ENCODE peak calls at places on chromosome 12, in nine cellular contexts. X is A549; V is suprapubic skin; Y is H1; I is lung; B is psoas muscle; T is CD4-positive, CD25-positive, alpha-beta regulatory T cell; M is SK-N-SH; C is mammary epithelial cell. Z is an unnamed sample.

GRCh38 chr12:54140958-54141388 is 47.8 kb downstream of the SMUG1 start:
- DNase-seq in X (no peak), V (no peak), Y (no peak), I (no peak), B (peak; percentile 68), T (no peak), M (no peak), C (no peak), Z (no peak)

GRCh38 chr12:52341066-52341580 is 19.9 kb upstream of the KRT83 start:
- DNase-seq in X (no peak), V (no peak), Y (no peak), I (no peak), B (no peak), T (no peak), M (no peak), C (no peak), Z (no peak)

GRCh38 chr12:27861428-27862167 is 81.6 kb upstream of the MANSC4 start:
- DNase-seq in X (no peak), V (no peak), Y (no peak), I (peak; percentile 42), B (no peak), T (no peak), M (no peak), C (peak; percentile 7), Z (no peak)

GRCh38 chr12:68400231-68400829 is 68.2 kb upstream of the MDM1 start:
- DNase-seq in X (no peak), V (no peak), Y (no peak), I (no peak), B (no peak), T (no peak), M (no peak), C (no peak), Z (no peak)

GRCh38 chr12:78797201-78797931 is 67.2 kb upstream of the SYT1 start:
- DNase-seq in X (no peak), V (no peak), Y (no peak), I (no peak), B (no peak), T (no peak), M (no peak), C (peak; percentile 72), Z (no peak)

GRCh38 chr12:2287151-2287550 is 234.4 kb downstream of the CACNA1C start:
- DNase-seq in X (no peak), V (no peak), Y (no peak), I (no peak), B (no peak), T (no peak), M (no peak), C (no peak), Z (no peak)

GRCh38 chr12:24664151-24664550 is 284.8 kb downstream of the BCAT1 start:
- DNase-seq in X (no peak), V (no peak), Y (no peak), I (no peak), B (no peak), T (no peak), M (no peak), C (no peak), Z (no peak)

GRCh38 chr12:116595672-116596071 is 36.5 kb downstream of the MAP1LC3B2 start:
- DNase-seq in X (no peak), V (no peak), Y (no peak), I (no peak), B (no peak), T (no peak), M (no peak), C (no peak), Z (no peak)

GRCh38 chr12:40253936-40254335 is 29.1 kb downstream of the LRRK2 start:
- DNase-seq in X (no peak), V (no peak), Y (no peak), I (no peak), B (no peak), T (no peak), M (no peak), C (no peak), Z (no peak)

GRCh38 chr12:48601013-48601756 is 31.3 kb upstream of the LALBA start:
- DNase-seq in X (no peak), V (no peak), Y (peak; percentile 49), I (no peak), B (no peak), T (no peak), M (no peak), C (peak; percentile 35), Z (peak; percentile 39)

GRCh38 chr12:39764944-39765560 is 145.4 kb upstream of the ABCD2 start:
- DNase-seq in X (peak; percentile 28), V (no peak), Y (no peak), I (no peak), B (no peak), T (peak; percentile 9), M (peak; percentile 39), C (peak; percentile 9), Z (no peak)

GRCh38 chr12:75564398-75564797 is 53.0 kb upstream of the KRR1 start:
- DNase-seq in X (no peak), V (no peak), Y (no peak), I (no peak), B (no peak), T (no peak), M (no peak), C (no peak), Z (no peak)

GRCh38 chr12:67943295-67943892 is 45.9 kb upstream of the IFNG-AS1 start:
- DNase-seq in X (peak; percentile 51), V (no peak), Y (peak; percentile 64), I (peak; percentile 53), B (no peak), T (peak; percentile 66), M (peak; percentile 48), C (peak; percentile 58), Z (peak; percentile 35)

GRCh38 chr12:77594386-77594785 is 236.3 kb upstream of the NAV3 start:
- DNase-seq in X (no peak), V (no peak), Y (no peak), I (no peak), B (no peak), T (no peak), M (no peak), C (no peak), Z (no peak)

GRCh38 chr12:18546399-18546798 is 191.4 kb downstream of the PLCZ1 start:
- DNase-seq in X (no peak), V (no peak), Y (no peak), I (no peak), B (no peak), T (no peak), M (no peak), C (peak; percentile 35), Z (no peak)

GRCh38 chr12:111034911-111035577 is 114.7 kb upstream of the MYL2 start:
- DNase-seq in X (peak; percentile 30), V (no peak), Y (peak; percentile 76), I (no peak), B (no peak), T (no peak), M (peak; percentile 68), C (peak; percentile 13), Z (no peak)

GRCh38 chr12:111215891-111216290 is 153.0 kb downstream of the PHETA1 start:
- DNase-seq in X (no peak), V (no peak), Y (no peak), I (no peak), B (no peak), T (no peak), M (no peak), C (no peak), Z (no peak)

GRCh38 chr12:71411635-71412034 is 28.0 kb upstream of the LGR5 start:
- DNase-seq in X (no peak), V (no peak), Y (no peak), I (no peak), B (no peak), T (no peak), M (no peak), C (no peak), Z (no peak)

GRCh38 chr12:103680591-103681065 is 93.6 kb downstream of the STAB2 start:
- DNase-seq in X (no peak), V (no peak), Y (no peak), I (peak; percentile 49), B (no peak), T (no peak), M (peak; percentile 72), C (no peak), Z (no peak)

GRCh38 chr12:96047151-96047620 is 11.8 kb upstream of the LTA4H start:
- DNase-seq in X (no peak), V (no peak), Y (no peak), I (no peak), B (no peak), T (no peak), M (no peak), C (peak; percentile 44), Z (no peak)

GRCh38 chr12:57236925-57237652 is 7.6 kb downstream of the SHMT2 start:
- DNase-seq in X (no peak), V (no peak), Y (no peak), I (no peak), B (peak; percentile 63), T (peak; percentile 29), M (no peak), C (no peak), Z (no peak)
- H3K9me3 ChIP-seq in X (no peaks in the 10 kb centered on the region), V (no peaks in the 10 kb centered on the region), Y (no peaks in the 10 kb centered on the region), I (no peaks in the 10 kb centered on the region), B (no peaks in the 10 kb centered on the region), T (no peaks in the 10 kb centered on the region), M (no peaks in the 10 kb centered on the region), C (no peaks in the 10 kb centered on the region), Z (no peaks in the 10 kb centered on the region)

GRCh38 chr12:94815958-94816357 is 165.6 kb upstream of the TMCC3 start:
- DNase-seq in X (no peak), V (no peak), Y (peak; percentile 59), I (no peak), B (no peak), T (no peak), M (no peak), C (no peak), Z (peak; percentile 82)
- H3K4me3 ChIP-seq in X (no peak overlapping the region), V (no peak overlapping the region), Y (peak overlapping the region; percentile 17), I (no peak overlapping the region), B (no peak overlapping the region), T (no peak overlapping the region), M (no peak overlapping the region), C (no peak overlapping the region), Z (no peak overlapping the region)

DNA sequence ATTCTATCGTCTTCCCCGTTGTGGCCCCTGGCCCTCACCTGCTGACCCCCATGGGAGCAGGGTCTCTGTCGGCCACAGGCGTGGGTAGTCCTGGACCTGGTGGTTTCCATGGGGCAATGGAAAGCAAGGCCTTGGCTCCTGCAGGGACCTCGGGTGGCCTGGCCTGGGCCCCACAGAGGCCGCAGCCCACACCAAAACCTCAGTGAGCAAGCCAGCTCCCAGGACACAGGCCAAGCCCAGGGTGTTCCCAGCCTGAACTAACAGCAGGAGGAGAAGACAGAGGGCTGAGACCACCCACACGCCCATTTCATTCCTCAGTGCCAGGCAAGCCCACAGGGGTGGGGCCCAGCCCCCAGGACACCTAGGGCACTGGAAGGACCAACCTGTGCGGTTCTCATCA is 16.9 kb downstream of the ABCB9 start:
- DNase-seq in X (no peak), V (no peak), Y (no peak), I (no peak), B (peak; percentile 47), T (no peak), M (peak; percentile 15), C (no peak), Z (no peak)
- H3K4me1 ChIP-seq in X (peaks cover 51% of the 10 kb centered on the region), V (peaks cover 39% of the 10 kb centered on the region), Y (no peaks in the 10 kb centered on the region), I (no peaks in the 10 kb centered on the region), B (peaks cover 4% of the 10 kb centered on the region), T (no peaks in the 10 kb centered on the region), M (peaks cover 27% of the 10 kb centered on the region), C (peaks cover 52% of the 10 kb centered on the region), Z (no peaks in the 10 kb centered on the region)

DNA sequence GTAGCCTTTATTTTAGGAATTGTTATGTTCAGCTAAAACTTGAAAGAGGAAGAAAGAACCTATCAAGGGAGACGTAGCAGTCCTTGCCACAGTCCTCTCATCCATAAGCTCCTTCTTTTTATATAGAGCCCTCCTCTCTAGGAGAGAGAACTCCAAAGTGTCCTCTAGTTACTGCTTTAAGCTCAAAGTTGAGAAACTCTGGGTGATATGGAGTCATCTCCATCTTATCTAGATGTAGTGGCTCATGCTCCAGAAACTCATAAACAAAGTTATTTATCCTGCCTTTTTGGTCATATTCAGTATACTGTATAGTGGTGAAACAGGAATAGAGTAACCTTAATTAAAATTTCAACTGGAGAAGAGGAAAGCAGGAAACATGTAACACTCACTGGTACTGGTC is 90.4 kb upstream of the ATF7IP start:
- DNase-seq in X (no peak), V (no peak), Y (no peak), I (no peak), B (no peak), T (no peak), M (no peak), C (no peak), Z (no peak)
- H3K9me3 ChIP-seq in X (peaks cover 9% of the 10 kb centered on the region), V (no peaks in the 10 kb centered on the region), Y (no peaks in the 10 kb centered on the region), I (peaks cover 3% of the 10 kb centered on the region), B (no peaks in the 10 kb centered on the region), T (no peaks in the 10 kb centered on the region), M (no peaks in the 10 kb centered on the region), C (peaks cover 3% of the 10 kb centered on the region), Z (no peaks in the 10 kb centered on the region)